ENCODE peak calls at places on chromosomes 7 and 10, in five cellular contexts. One of them, this sample, is unnamed.

GRCh38 chr7:53811555-53812079 is 730.6 kb upstream of the VSTM2A start:
- DNase-seq in astrocyte of the spinal cord: no peak
- DNase-seq in iPS DF 6.9: no peak
- DNase-seq in NCI-H1092: no peak
- DNase-seq in NCI-H748 treated with DMSO at 0.1 percent for 48 hours: no peak
- DNase-seq in this sample: no peak

GRCh38 chr10:88293073-88293472 is 290.0 kb downstream of the RNLS start:
- DNase-seq in astrocyte of the spinal cord: peak
- DNase-seq in iPS DF 6.9: no peak
- DNase-seq in NCI-H1092: no peak
- DNase-seq in NCI-H748 treated with DMSO at 0.1 percent for 48 hours: no peak
- DNase-seq in this sample: peak

GRCh38 chr7:2118630-2119190 is 114.0 kb downstream of the MAD1L1 start:
- DNase-seq in NCI-H748 treated with DMSO at 0.1 percent for 48 hours: no peak
- DNase-seq in iPS DF 6.9: no peak
- DNase-seq in NCI-H1092: no peak
- DNase-seq in astrocyte of the spinal cord: no peak
- DNase-seq in this sample: no peak

GRCh38 chr7:43164757-43165156 is 52.3 kb downstream of the HECW1 start:
- DNase-seq in iPS DF 6.9: no peak
- DNase-seq in NCI-H748 treated with DMSO at 0.1 percent for 48 hours: no peak
- DNase-seq in NCI-H1092: no peak
- DNase-seq in astrocyte of the spinal cord: peak
- DNase-seq in this sample: peak

GRCh38 chr10:2137549-2138174 is 400.3 kb upstream of the ADARB2 start:
- DNase-seq in NCI-H1092: peak
- DNase-seq in NCI-H748 treated with DMSO at 0.1 percent for 48 hours: peak
- DNase-seq in astrocyte of the spinal cord: peak
- DNase-seq in iPS DF 6.9: peak
- DNase-seq in this sample: peak

GRCh38 chr7:125059861-125060456 is 130.3 kb upstream of the POT1 start:
- DNase-seq in astrocyte of the spinal cord: peak
- DNase-seq in NCI-H1092: no peak
- DNase-seq in NCI-H748 treated with DMSO at 0.1 percent for 48 hours: peak
- DNase-seq in iPS DF 6.9: no peak
- DNase-seq in this sample: no peak

GRCh38 chr7:30200591-30200990 is 65.8 kb downstream of the MTURN start:
- DNase-seq in NCI-H748 treated with DMSO at 0.1 percent for 48 hours: no peak
- DNase-seq in astrocyte of the spinal cord: no peak
- DNase-seq in NCI-H1092: no peak
- DNase-seq in iPS DF 6.9: no peak
- DNase-seq in this sample: no peak

GRCh38 chr10:76036962-76037361 is 605.5 kb downstream of the LRMDA start:
- DNase-seq in iPS DF 6.9: no peak
- DNase-seq in astrocyte of the spinal cord: no peak
- DNase-seq in NCI-H748 treated with DMSO at 0.1 percent for 48 hours: no peak
- DNase-seq in NCI-H1092: no peak
- DNase-seq in this sample: no peak

GRCh38 chr10:101030492-101031127 is 319 bp downstream of the PDZD7 start:
- DNase-seq in NCI-H1092: no peak
- DNase-seq in astrocyte of the spinal cord: no peak
- DNase-seq in NCI-H748 treated with DMSO at 0.1 percent for 48 hours: no peak
- DNase-seq in iPS DF 6.9: no peak
- DNase-seq in this sample: no peak

GRCh38 chr10:114174462-114175190 is 623 bp upstream of the CCDC186 start:
- DNase-seq in NCI-H1092: peak
- DNase-seq in NCI-H748 treated with DMSO at 0.1 percent for 48 hours: no peak
- DNase-seq in iPS DF 6.9: no peak
- DNase-seq in astrocyte of the spinal cord: peak
- DNase-seq in this sample: peak

GRCh38 chr10:128537888-128538287 is 411.7 kb upstream of the MKI67 start:
- DNase-seq in NCI-H748 treated with DMSO at 0.1 percent for 48 hours: peak
- DNase-seq in astrocyte of the spinal cord: no peak
- DNase-seq in iPS DF 6.9: no peak
- DNase-seq in NCI-H1092: no peak
- DNase-seq in this sample: peak

GRCh38 chr7:117562732-117563131 is 82.9 kb downstream of the CFTR start:
- DNase-seq in NCI-H1092: no peak
- DNase-seq in astrocyte of the spinal cord: no peak
- DNase-seq in iPS DF 6.9: no peak
- DNase-seq in NCI-H748 treated with DMSO at 0.1 percent for 48 hours: no peak
- DNase-seq in this sample: no peak

GRCh38 chr10:86888585-86889381 is 68.6 kb downstream of the MMRN2 start:
- DNase-seq in NCI-H748 treated with DMSO at 0.1 percent for 48 hours: no peak
- DNase-seq in astrocyte of the spinal cord: peak
- DNase-seq in iPS DF 6.9: no peak
- DNase-seq in NCI-H1092: no peak
- DNase-seq in this sample: no peak

GRCh38 chr10:5533098-5533731 is 8.5 kb downstream of the CALML3 start:
- DNase-seq in astrocyte of the spinal cord: no peak
- DNase-seq in iPS DF 6.9: no peak
- DNase-seq in NCI-H1092: no peak
- DNase-seq in NCI-H748 treated with DMSO at 0.1 percent for 48 hours: no peak
- DNase-seq in this sample: no peak

GRCh38 chr10:16586358-16587138 is 64.9 kb upstream of the C1QL3 start:
- DNase-seq in NCI-H748 treated with DMSO at 0.1 percent for 48 hours: no peak
- DNase-seq in iPS DF 6.9: no peak
- DNase-seq in NCI-H1092: no peak
- DNase-seq in astrocyte of the spinal cord: no peak
- DNase-seq in this sample: no peak

GRCh38 chr7:28300488-28300887 is 111.8 kb upstream of the CREB5 start:
- DNase-seq in NCI-H748 treated with DMSO at 0.1 percent for 48 hours: no peak
- DNase-seq in NCI-H1092: no peak
- DNase-seq in astrocyte of the spinal cord: no peak
- DNase-seq in iPS DF 6.9: no peak
- DNase-seq in this sample: no peak

GRCh38 chr10:33955676-33956075 is 621.2 kb upstream of the NRP1 start:
- DNase-seq in NCI-H1092: no peak
- DNase-seq in astrocyte of the spinal cord: peak
- DNase-seq in iPS DF 6.9: no peak
- DNase-seq in NCI-H748 treated with DMSO at 0.1 percent for 48 hours: no peak
- DNase-seq in this sample: peak

GRCh38 chr7:17233643-17234397 is 64.6 kb upstream of the AHR start:
- DNase-seq in NCI-H1092: no peak
- DNase-seq in iPS DF 6.9: no peak
- DNase-seq in astrocyte of the spinal cord: peak
- DNase-seq in NCI-H748 treated with DMSO at 0.1 percent for 48 hours: no peak
- DNase-seq in this sample: peak

GRCh38 chr10:14658331-14659122 is 116.2 kb downstream of the FAM107B start:
- DNase-seq in astrocyte of the spinal cord: peak
- DNase-seq in NCI-H748 treated with DMSO at 0.1 percent for 48 hours: no peak
- DNase-seq in iPS DF 6.9: no peak
- DNase-seq in NCI-H1092: no peak
- DNase-seq in this sample: peak